ENCODE peak calls at places on chromosomes 5 and 9, in seven cellular contexts. P is endothelial cell of umbilical vein, R is breast epithelium, L is stomach, D is upper lobe of left lung, W is HCT116, M is K562. G is an unnamed sample. For H3K27me3, the result is how much of the 10 kb centered on the place peaks cover.

GRCh38 chr9:93133641-93134017 is 422 bp downstream of the NINJ1 start:
- DNase-seq in L (peak), D (peak), M (peak), W (no peak), P (peak), R (no peak), G (peak)

GRCh38 chr5:38168029-38168428 is 90.3 kb upstream of the EGFLAM start:
- DNase-seq in W (no peak), M (no peak), D (no peak), L (no peak), R (no peak), P (no peak), G (no peak)

GRCh38 chr5:33939863-33940262 is 3.7 kb downstream of the RXFP3 start:
- DNase-seq in R (no peak), M (no peak), P (no peak), D (no peak), L (no peak), W (no peak), G (no peak)

GRCh38 chr5:120604898-120605297 is 140.8 kb downstream of the PRR16 start:
- DNase-seq in W (peak), P (no peak), M (no peak), L (no peak), D (no peak), R (no peak), G (no peak)

GRCh38 chr5:108216890-108217289 is 165.0 kb downstream of the FBXL17 start:
- DNase-seq in R (no peak), D (no peak), W (peak), M (no peak), L (no peak), P (no peak), G (no peak)

GRCh38 chr9:69471433-69471832 is 146.4 kb downstream of the ENTREP1 start:
- DNase-seq in D (no peak), L (no peak), R (no peak), P (peak), M (no peak), W (no peak), G (no peak)

GRCh38 chr5:175448276-175448675 is 4.3 kb upstream of the DRD1 start:
- DNase-seq in L (no peak), M (no peak), W (no peak), R (no peak), D (no peak), P (no peak), G (no peak)

GRCh38 chr9:128635266-128636023 is 21.2 kb downstream of the DYNC2I2 start:
- DNase-seq in M (peak), L (peak), W (peak), P (peak), R (peak), D (peak), G (peak)

GRCh38 chr5:127515693-127516440 is 1.6 kb upstream of the PRRC1 start:
- DNase-seq in D (no peak), M (no peak), W (no peak), L (no peak), P (no peak), R (no peak), G (no peak)

GRCh38 chr9:21993893-21994525 is at the start of gene CDKN2A:
- DNase-seq in R (no peak), W (no peak), M (no peak), D (peak), L (peak), P (peak), G (peak)

GRCh38 chr5:146903789-146904188 is 25.2 kb upstream of the PPP2R2B start:
- DNase-seq in P (no peak), M (no peak), W (no peak), L (no peak), D (no peak), R (no peak), G (no peak)

GRCh38 chr5:111507276-111507675 is 5.1 kb downstream of the STARD4 start:
- DNase-seq in D (no peak), L (no peak), W (no peak), R (no peak), M (no peak), P (no peak), G (no peak)

GRCh38 chr5:123116063-123116462 is 27.0 kb downstream of the PRDM6 start:
- DNase-seq in M (no peak), R (no peak), D (no peak), W (no peak), L (no peak), P (no peak), G (no peak)

GRCh38 chr9:84839538-84839937 is 170.0 kb downstream of the NTRK2 start:
- DNase-seq in W (no peak), M (no peak), D (no peak), P (no peak), L (no peak), R (no peak), G (no peak)

GRCh38 chr5:126736141-126736540 is 40.8 kb upstream of the LMNB1 start:
- DNase-seq in L (no peak), R (no peak), D (no peak), M (no peak), W (no peak), P (no peak), G (no peak)

GRCh38 chr5:111635151-111635945 is 121.6 kb downstream of the NREP start:
- DNase-seq in W (no peak), P (no peak), D (no peak), R (no peak), M (no peak), L (peak), G (no peak)

GRCh38 chr5:134245101-134245604 is 19.3 kb upstream of the PPP2CA start:
- DNase-seq in L (no peak), D (no peak), R (no peak), M (peak), W (no peak), P (peak), G (no peak)

GRCh38 chr5:88515881-88516819 is 247.5 kb upstream of the TMEM161B start:
- DNase-seq in P (no peak), R (no peak), W (no peak), M (no peak), L (no peak), D (no peak), G (no peak)

GRCh38 chr9:111407813-111408212 is 76.4 kb downstream of the ECPAS start:
- DNase-seq in M (no peak), L (no peak), R (no peak), W (no peak), D (no peak), P (no peak), G (no peak)

GRCh38 chr9:113519401-113520108 is 56.0 kb downstream of the RGS3 start:
- DNase-seq in W (no peak), L (no peak), M (no peak), P (peak), D (no peak), R (no peak), G (no peak)

GRCh38 chr9:91781116-91781515 is 168.9 kb downstream of the ROR2 start:
- DNase-seq in M (no peak), D (no peak), W (no peak), R (no peak), L (no peak), P (no peak), G (no peak)

GRCh38 chr9:121262953-121263352 is 5.0 kb upstream of the GSN start:
- DNase-seq in M (no peak), W (no peak), R (no peak), L (no peak), D (no peak), P (no peak), G (no peak)

GRCh38 chr5:103027267-103027666 is 92.7 kb downstream of the GIN1 start:
- DNase-seq in D (no peak), M (no peak), P (no peak), R (no peak), L (no peak), W (no peak), G (no peak)

GRCh38 chr9:99327667-99328066 is 105.6 kb downstream of the SEC61B start:
- DNase-seq in P (no peak), W (no peak), M (no peak), L (no peak), D (no peak), R (no peak), G (no peak)

GRCh38 chr9:133597316-133597957 is 11.8 kb downstream of the FAM163B start:
- DNase-seq in M (peak), R (no peak), D (no peak), P (no peak), W (peak), L (no peak), G (no peak)

GRCh38 chr5:89755024-89755423 is 654.5 kb downstream of the CETN3 start:
- DNase-seq in R (no peak), L (no peak), M (no peak), W (no peak), D (no peak), P (no peak), G (no peak)

GRCh38 chr9:98369471-98369870 is 114.0 kb upstream of the TBC1D2 start:
- DNase-seq in R (no peak), W (no peak), D (no peak), P (no peak), M (no peak), L (no peak), G (no peak)

GRCh38 chr5:142697846-142698245 is 12.0 kb upstream of the FGF1 start:
- DNase-seq in P (no peak), D (no peak), L (no peak), M (no peak), R (no peak), W (no peak), G (no peak)

GRCh38 chr5:174145821-174146220 is 100.3 kb downstream of the NSG2 start:
- DNase-seq in M (peak), L (no peak), R (no peak), P (no peak), D (no peak), W (no peak), G (no peak)

GRCh38 chr5:13987843-13988464 is 43.5 kb upstream of the DNAH5 start:
- DNase-seq in P (peak), W (peak), M (peak), R (no peak), L (peak), D (peak), G (no peak)

GRCh38 chr5:107670028-107670926 is 460 bp downstream of the EFNA5 start:
- DNase-seq in L (peak), D (no peak), W (no peak), R (no peak), P (peak), M (no peak), G (peak)

GRCh38 chr9:110464321-110464720 is 115.2 kb downstream of the SVEP1 start:
- DNase-seq in W (no peak), D (no peak), L (no peak), M (peak), R (no peak), P (no peak), G (no peak)

GRCh38 chr5:10839916-10840599 is 79.0 kb upstream of the DAP start:
- DNase-seq in R (no peak), L (no peak), W (no peak), D (no peak), M (no peak), P (no peak), G (no peak)

GRCh38 chr9:89172398-89172797 is 6.2 kb downstream of the SHC3 start:
- DNase-seq in P (no peak), L (no peak), D (no peak), W (no peak), R (no peak), M (no peak), G (no peak)

GRCh38 chr5:59506285-59506877 is 387.1 kb downstream of the PDE4D start:
- DNase-seq in M (no peak), L (no peak), D (no peak), R (no peak), P (peak), W (no peak), G (no peak)

GRCh38 chr5:16437974-16438373 is 27.6 kb downstream of the ZNF622 start:
- DNase-seq in P (peak), L (no peak), M (peak), W (no peak), D (no peak), R (no peak), G (no peak)

GRCh38 chr5:127802477-127802865 is 99.3 kb downstream of the CCDC192 start:
- DNase-seq in L (no peak), D (no peak), M (no peak), P (no peak), R (no peak), W (no peak), G (no peak)

GRCh38 chr5:159171274-159171673 is 38.1 kb downstream of the RNF145 start:
- DNase-seq in L (no peak), R (no peak), D (no peak), W (no peak), P (no peak), M (no peak), G (no peak)

DNA sequence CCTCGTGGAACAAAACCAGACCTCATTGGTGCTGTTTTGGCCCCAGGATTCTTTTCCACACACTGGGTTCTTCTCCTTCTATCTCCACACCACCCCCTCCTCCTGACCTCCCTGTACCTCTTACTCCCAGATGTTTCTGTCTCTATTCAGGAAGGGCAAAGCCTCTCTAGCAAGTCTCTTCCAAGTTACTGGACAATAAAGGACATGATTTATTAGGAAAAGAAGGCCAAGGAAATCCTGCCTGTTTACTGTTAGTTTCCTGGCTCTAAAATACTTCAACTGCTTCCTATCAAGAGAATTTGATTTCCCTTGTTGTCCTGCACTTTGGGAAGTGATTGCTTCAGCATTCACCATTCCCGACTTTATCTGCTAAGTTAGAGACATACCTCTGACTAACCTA is 262.0 kb downstream of the SAXO1 start:
- DNase-seq in L (no peak), R (no peak), W (no peak), D (no peak), P (no peak), M (no peak), G (no peak)
- TF ChIP-seq POLR2AphosphoS5 in L (no peak), R (no peak), W (no peak), D (no peak), P (no peak), M (no peak), G (no peak)

DNA sequence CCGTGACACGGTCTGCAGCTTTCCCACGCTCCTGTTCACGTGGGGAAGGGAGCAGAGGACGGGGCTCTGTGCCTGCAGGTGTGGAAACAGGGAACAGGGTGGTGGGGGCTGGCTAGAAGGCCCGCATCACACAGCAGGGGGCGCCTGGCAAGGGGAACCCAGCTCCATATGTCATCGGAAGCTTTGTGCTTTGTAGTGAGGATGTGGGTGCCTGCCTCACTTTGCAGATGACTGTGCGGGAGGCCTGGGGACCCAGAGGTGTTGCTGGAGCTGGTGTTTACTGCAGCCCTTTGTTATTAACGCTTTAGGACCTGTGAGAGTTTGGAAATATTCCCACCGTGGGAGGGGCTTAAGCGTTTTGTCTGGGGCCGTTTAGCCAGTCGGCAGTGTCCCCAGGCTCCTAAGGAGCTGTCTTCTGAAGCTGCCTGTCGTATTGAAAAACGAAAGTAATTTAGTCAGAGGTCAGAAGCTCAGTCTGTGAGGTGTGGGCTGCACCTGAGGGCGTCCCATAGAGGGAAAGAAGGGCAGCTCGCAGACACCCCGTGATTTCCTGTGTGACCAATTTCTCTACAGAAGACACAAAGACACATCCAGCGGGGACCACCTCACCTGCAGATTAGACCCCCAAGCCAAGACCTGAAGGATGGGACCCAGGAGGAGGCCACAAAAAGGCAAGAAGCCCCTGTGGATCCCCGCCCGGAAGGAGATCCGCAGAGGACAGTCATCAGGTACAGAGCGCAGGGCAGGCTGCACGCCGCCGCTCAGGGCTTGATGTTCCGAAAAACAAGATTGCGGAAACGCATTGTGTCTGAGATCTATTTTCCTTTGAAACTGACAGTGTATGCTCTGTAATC is 9.1 kb downstream of the MAN1B1 start:
- DNase-seq in P (no peak), M (no peak), R (no peak), W (no peak), L (peak), D (peak), G (peak)
- TF ChIP-seq CTCF in P (no peak), M (peak), R (no peak), W (no peak), L (no peak), D (no peak), G (peak)

DNA sequence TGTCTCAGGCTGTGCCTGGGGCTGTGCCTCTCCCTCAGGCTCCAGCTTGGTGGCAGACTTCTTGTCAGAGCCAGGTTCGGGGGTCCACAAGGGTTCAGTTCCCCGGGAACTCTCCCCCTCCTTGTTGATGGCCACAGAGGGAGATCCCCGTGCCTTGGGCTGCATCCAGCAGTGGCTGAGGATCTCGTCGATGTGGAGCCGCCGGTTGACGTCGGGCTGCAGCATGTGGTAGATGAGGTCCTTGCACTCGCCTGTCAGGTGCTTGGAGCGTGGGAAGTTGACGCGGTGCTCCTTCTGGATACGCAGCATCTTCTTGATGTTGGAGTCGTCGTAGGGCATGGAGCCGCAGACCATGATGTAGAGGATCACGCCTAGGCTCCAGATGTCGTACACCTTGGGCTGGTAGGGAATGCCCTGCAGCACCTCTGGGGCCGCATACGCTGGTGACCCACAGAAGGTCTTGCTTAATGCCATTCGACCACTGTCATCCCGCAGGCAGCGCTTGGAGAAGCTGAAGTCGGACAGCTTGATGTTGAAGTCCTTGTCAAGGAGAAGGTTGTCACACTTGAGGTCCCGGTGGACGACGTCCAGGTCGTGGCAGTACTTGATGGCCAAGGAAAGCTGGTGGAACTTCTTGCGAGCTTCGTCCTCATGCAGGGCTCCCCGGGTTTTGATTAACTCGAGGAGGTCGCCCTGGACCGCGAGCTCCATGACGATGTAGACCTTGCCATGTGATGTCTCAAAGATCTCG is 752 bp downstream of the TSSK1B start:
- DNase-seq in D (no peak), W (no peak), L (no peak), P (no peak), M (no peak), R (no peak), G (no peak)
- H3K27me3 ChIP-seq in D (under half), W (under half), L (under half), P (under half), M (under half), R (under half), G (under half)

GRCh38 chr5:77957516-77957915 is 181.4 kb upstream of the TBCA start:
- DNase-seq in P (no peak), W (no peak), L (no peak), R (no peak), M (no peak), D (no peak), G (no peak)

GRCh38 chr5:77960305-77960704 is 184.2 kb upstream of the TBCA start:
- DNase-seq in P (no peak), R (no peak), W (no peak), L (no peak), M (no peak), D (no peak), G (no peak)

GRCh38 chr5:77957081-77957480 is 180.9 kb upstream of the TBCA start:
- DNase-seq in P (no peak), D (no peak), M (no peak), L (no peak), R (no peak), W (no peak), G (no peak)

GRCh38 chr5:77957931-77958476 is 181.9 kb upstream of the TBCA start:
- DNase-seq in R (no peak), P (no peak), L (no peak), W (no peak), M (no peak), D (no peak), G (no peak)

DNA sequence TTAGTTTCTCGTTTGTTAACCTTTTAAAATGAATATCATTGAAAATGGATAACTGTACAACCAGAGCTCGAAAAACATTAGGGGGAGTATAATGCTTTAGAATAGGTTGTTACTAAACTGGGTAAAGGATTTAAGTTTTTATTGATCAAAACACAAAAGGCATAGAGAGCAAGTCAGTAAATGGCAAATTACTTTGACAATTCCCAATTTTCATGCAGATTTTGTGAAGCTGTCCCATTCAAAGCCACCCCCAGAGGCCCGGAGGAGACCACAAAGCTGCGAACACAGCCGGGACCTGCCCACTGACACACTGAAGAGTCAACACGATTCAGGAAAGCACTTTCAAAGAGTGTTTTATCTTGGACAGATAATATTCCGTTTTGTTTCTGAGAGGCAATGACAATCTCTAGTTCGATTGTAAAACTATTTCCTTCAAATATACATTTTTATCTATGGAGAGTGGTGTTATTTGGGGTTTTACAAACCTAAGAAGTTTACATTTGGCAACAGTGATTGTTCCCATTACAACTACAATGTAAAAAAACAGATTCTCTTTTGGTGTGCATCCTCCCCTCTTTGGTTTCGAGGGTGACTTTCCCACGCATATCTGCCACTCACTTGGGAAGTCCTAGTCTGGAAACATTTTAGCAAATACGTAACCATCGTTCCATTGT is 182.6 kb upstream of the TBCA start:
- DNase-seq in M (no peak), P (no peak), R (no peak), L (no peak), W (no peak), D (no peak), G (no peak)
- TF ChIP-seq POLR2AphosphoS5 in M (no peak), P (no peak), R (no peak), L (no peak), W (no peak), D (no peak), G (no peak)